ENCODE peak calls at places on chromosome 10, in nine cellular contexts. One of them, this sample, is unnamed.

GRCh38 chr10:19654576-19654975 is 161.7 kb upstream of the PLXDC2 start:
- DNase-seq in A549: no peak
- DNase-seq in transverse colon: no peak
- DNase-seq in sigmoid colon: no peak
- DNase-seq in ovary: no peak
- DNase-seq in HepG2: no peak
- DNase-seq in H1: no peak
- DNase-seq in stomach: no peak
- DNase-seq in GM12878: no peak
- DNase-seq in this sample: no peak

GRCh38 chr10:96740141-96740540 is 19.8 kb upstream of the PIK3AP1 start:
- DNase-seq in sigmoid colon: no peak
- DNase-seq in transverse colon: no peak
- DNase-seq in GM12878: no peak
- DNase-seq in A549: no peak
- DNase-seq in ovary: no peak
- DNase-seq in stomach: no peak
- DNase-seq in HepG2: no peak
- DNase-seq in H1: no peak
- DNase-seq in this sample: peak

GRCh38 chr10:30973737-30974136 is 57.9 kb downstream of the ZNF438 start:
- DNase-seq in HepG2: no peak
- DNase-seq in ovary: no peak
- DNase-seq in stomach: no peak
- DNase-seq in sigmoid colon: no peak
- DNase-seq in A549: no peak
- DNase-seq in H1: no peak
- DNase-seq in transverse colon: no peak
- DNase-seq in GM12878: no peak
- DNase-seq in this sample: no peak

GRCh38 chr10:34996843-34997242 is 93.3 kb downstream of the CUL2 start:
- DNase-seq in H1: no peak
- DNase-seq in A549: no peak
- DNase-seq in GM12878: no peak
- DNase-seq in ovary: no peak
- DNase-seq in HepG2: no peak
- DNase-seq in transverse colon: peak
- DNase-seq in sigmoid colon: no peak
- DNase-seq in stomach: no peak
- DNase-seq in this sample: no peak

GRCh38 chr10:59959619-59960018 is 53.3 kb upstream of the CCDC6 start:
- DNase-seq in HepG2: no peak
- DNase-seq in transverse colon: no peak
- DNase-seq in H1: no peak
- DNase-seq in ovary: no peak
- DNase-seq in stomach: no peak
- DNase-seq in GM12878: no peak
- DNase-seq in sigmoid colon: no peak
- DNase-seq in A549: no peak
- DNase-seq in this sample: no peak

GRCh38 chr10:132465193-132465888 is 68.3 kb downstream of the PWWP2B start:
- DNase-seq in HepG2: no peak
- DNase-seq in GM12878: no peak
- DNase-seq in stomach: no peak
- DNase-seq in transverse colon: peak
- DNase-seq in ovary: peak
- DNase-seq in H1: no peak
- DNase-seq in sigmoid colon: no peak
- DNase-seq in A549: no peak
- DNase-seq in this sample: no peak

GRCh38 chr10:91556691-91557529 is 76.0 kb downstream of the PPP1R3C start:
- DNase-seq in GM12878: no peak
- DNase-seq in HepG2: peak
- DNase-seq in H1: peak
- DNase-seq in sigmoid colon: no peak
- DNase-seq in transverse colon: no peak
- DNase-seq in ovary: no peak
- DNase-seq in A549: no peak
- DNase-seq in stomach: peak
- DNase-seq in this sample: no peak

GRCh38 chr10:77507313-77507712 is 130.3 kb downstream of the KCNMA1 start:
- DNase-seq in HepG2: no peak
- DNase-seq in stomach: no peak
- DNase-seq in transverse colon: no peak
- DNase-seq in ovary: no peak
- DNase-seq in H1: no peak
- DNase-seq in GM12878: no peak
- DNase-seq in sigmoid colon: no peak
- DNase-seq in A549: no peak
- DNase-seq in this sample: no peak

GRCh38 chr10:59611048-59611447 is 98.6 kb downstream of the SLC16A9 start:
- DNase-seq in ovary: no peak
- DNase-seq in transverse colon: no peak
- DNase-seq in HepG2: no peak
- DNase-seq in sigmoid colon: no peak
- DNase-seq in H1: no peak
- DNase-seq in GM12878: no peak
- DNase-seq in stomach: no peak
- DNase-seq in A549: no peak
- DNase-seq in this sample: no peak

GRCh38 chr10:56605043-56605442 is 244.0 kb upstream of the ZWINT start:
- DNase-seq in transverse colon: no peak
- DNase-seq in stomach: no peak
- DNase-seq in H1: no peak
- DNase-seq in ovary: no peak
- DNase-seq in HepG2: no peak
- DNase-seq in GM12878: no peak
- DNase-seq in A549: no peak
- DNase-seq in sigmoid colon: no peak
- DNase-seq in this sample: no peak

GRCh38 chr10:5413012-5413938 is 918 bp downstream of the NET1 start:
- DNase-seq in H1: peak
- DNase-seq in GM12878: no peak
- DNase-seq in HepG2: peak
- DNase-seq in stomach: no peak
- DNase-seq in A549: peak
- DNase-seq in sigmoid colon: no peak
- DNase-seq in ovary: no peak
- DNase-seq in transverse colon: no peak
- DNase-seq in this sample: no peak

GRCh38 chr10:4242561-4243035 is 457.6 kb upstream of the KLF6 start:
- DNase-seq in sigmoid colon: peak
- DNase-seq in GM12878: no peak
- DNase-seq in H1: no peak
- DNase-seq in transverse colon: no peak
- DNase-seq in A549: no peak
- DNase-seq in HepG2: no peak
- DNase-seq in stomach: no peak
- DNase-seq in ovary: no peak
- DNase-seq in this sample: no peak

GRCh38 chr10:101611506-101611905 is 23.4 kb downstream of the DPCD start:
- DNase-seq in stomach: no peak
- DNase-seq in transverse colon: no peak
- DNase-seq in HepG2: no peak
- DNase-seq in H1: no peak
- DNase-seq in ovary: no peak
- DNase-seq in A549: no peak
- DNase-seq in GM12878: no peak
- DNase-seq in sigmoid colon: peak
- DNase-seq in this sample: no peak

GRCh38 chr10:99224766-99225165 is 10.9 kb downstream of the HPSE2 start:
- DNase-seq in H1: no peak
- DNase-seq in transverse colon: no peak
- DNase-seq in stomach: no peak
- DNase-seq in ovary: no peak
- DNase-seq in A549: no peak
- DNase-seq in GM12878: no peak
- DNase-seq in sigmoid colon: no peak
- DNase-seq in HepG2: no peak
- DNase-seq in this sample: no peak

GRCh38 chr10:119090026-119090808 is 9.6 kb upstream of the EIF3A start:
- DNase-seq in GM12878: no peak
- DNase-seq in stomach: peak
- DNase-seq in sigmoid colon: peak
- DNase-seq in transverse colon: peak
- DNase-seq in H1: no peak
- DNase-seq in ovary: no peak
- DNase-seq in HepG2: no peak
- DNase-seq in A549: no peak
- DNase-seq in this sample: peak

GRCh38 chr10:63673246-63673645 is 152.0 kb downstream of the REEP3 start:
- DNase-seq in ovary: no peak
- DNase-seq in GM12878: no peak
- DNase-seq in transverse colon: no peak
- DNase-seq in A549: no peak
- DNase-seq in stomach: no peak
- DNase-seq in H1: no peak
- DNase-seq in HepG2: no peak
- DNase-seq in sigmoid colon: no peak
- DNase-seq in this sample: no peak

DNA sequence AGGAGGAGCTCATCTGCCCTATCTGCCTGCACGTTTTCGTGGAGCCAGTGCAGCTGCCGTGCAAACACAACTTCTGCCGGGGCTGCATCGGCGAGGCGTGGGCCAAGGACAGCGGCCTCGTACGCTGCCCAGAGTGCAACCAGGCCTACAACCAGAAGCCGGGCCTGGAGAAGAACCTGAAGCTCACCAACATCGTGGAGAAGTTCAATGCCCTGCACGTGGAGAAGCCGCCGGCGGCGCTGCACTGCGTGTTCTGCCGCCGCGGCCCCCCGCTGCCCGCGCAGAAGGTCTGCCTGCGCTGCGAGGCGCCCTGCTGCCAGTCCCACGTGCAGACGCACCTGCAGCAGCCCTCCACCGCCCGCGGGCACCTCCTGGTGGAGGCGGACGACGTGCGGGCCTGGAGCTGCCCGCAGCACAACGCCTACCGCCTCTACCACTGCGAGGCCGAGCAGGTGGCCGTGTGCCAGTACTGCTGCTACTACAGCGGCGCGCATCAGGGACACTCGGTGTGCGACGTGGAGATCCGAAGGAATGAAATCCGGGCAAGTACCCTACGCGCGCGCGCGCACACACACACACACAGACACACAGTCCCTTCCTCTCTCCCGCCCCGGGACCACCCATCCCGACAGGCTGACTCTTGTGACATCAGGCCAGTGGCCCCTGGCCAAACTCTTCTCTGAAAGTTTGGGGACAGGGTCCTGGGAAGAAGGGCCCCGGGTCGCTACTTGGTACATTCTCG is 538 bp downstream of the TRIM8 start:
- DNase-seq in GM12878: no peak
- DNase-seq in HepG2: peak
- DNase-seq in ovary: peak
- DNase-seq in A549: peak
- DNase-seq in sigmoid colon: peak
- DNase-seq in stomach: peak
- DNase-seq in transverse colon: peak
- DNase-seq in H1: peak
- DNase-seq in this sample: peak
- TF ChIP-seq POLR2A in GM12878: peak
- TF ChIP-seq POLR2A in HepG2: no peak
- TF ChIP-seq POLR2A in ovary: no peak
- TF ChIP-seq POLR2A in A549: peak
- TF ChIP-seq POLR2A in sigmoid colon: no peak
- TF ChIP-seq POLR2A in stomach: no peak
- TF ChIP-seq POLR2A in transverse colon: peak
- TF ChIP-seq POLR2A in H1: no peak
- TF ChIP-seq POLR2A in this sample: no peak

GRCh38 chr10:88190123-88190522 is 326.7 kb downstream of the PTEN start:
- DNase-seq in GM12878: no peak
- DNase-seq in ovary: no peak
- DNase-seq in sigmoid colon: no peak
- DNase-seq in HepG2: no peak
- DNase-seq in H1: no peak
- DNase-seq in transverse colon: no peak
- DNase-seq in stomach: no peak
- DNase-seq in A549: no peak
- DNase-seq in this sample: no peak
- TF ChIP-seq CTCF in GM12878: no peak
- TF ChIP-seq CTCF in ovary: no peak
- TF ChIP-seq CTCF in sigmoid colon: no peak
- TF ChIP-seq CTCF in HepG2: no peak
- TF ChIP-seq CTCF in H1: no peak
- TF ChIP-seq CTCF in transverse colon: no peak
- TF ChIP-seq CTCF in stomach: no peak
- TF ChIP-seq CTCF in A549: no peak
- TF ChIP-seq CTCF in this sample: no peak

GRCh38 chr10:15420858-15421257 is 49.8 kb upstream of the FAM171A1 start:
- DNase-seq in stomach: no peak
- DNase-seq in GM12878: no peak
- DNase-seq in transverse colon: no peak
- DNase-seq in H1: no peak
- DNase-seq in sigmoid colon: no peak
- DNase-seq in ovary: no peak
- DNase-seq in HepG2: no peak
- DNase-seq in A549: no peak
- DNase-seq in this sample: no peak
- TF ChIP-seq EP300 in stomach: no peak
- TF ChIP-seq EP300 in GM12878: no peak
- TF ChIP-seq EP300 in transverse colon: no peak
- TF ChIP-seq EP300 in H1: no peak
- TF ChIP-seq EP300 in sigmoid colon: no peak
- TF ChIP-seq EP300 in ovary: no peak
- TF ChIP-seq EP300 in HepG2: no peak
- TF ChIP-seq EP300 in A549: no peak
- TF ChIP-seq EP300 in this sample: no peak

GRCh38 chr10:130300608-130301025 is 164.4 kb downstream of the GLRX3 start:
- DNase-seq in H1: no peak
- DNase-seq in HepG2: no peak
- DNase-seq in A549: no peak
- DNase-seq in GM12878: no peak
- DNase-seq in ovary: peak
- DNase-seq in sigmoid colon: no peak
- DNase-seq in transverse colon: no peak
- DNase-seq in stomach: no peak
- DNase-seq in this sample: no peak

DNA sequence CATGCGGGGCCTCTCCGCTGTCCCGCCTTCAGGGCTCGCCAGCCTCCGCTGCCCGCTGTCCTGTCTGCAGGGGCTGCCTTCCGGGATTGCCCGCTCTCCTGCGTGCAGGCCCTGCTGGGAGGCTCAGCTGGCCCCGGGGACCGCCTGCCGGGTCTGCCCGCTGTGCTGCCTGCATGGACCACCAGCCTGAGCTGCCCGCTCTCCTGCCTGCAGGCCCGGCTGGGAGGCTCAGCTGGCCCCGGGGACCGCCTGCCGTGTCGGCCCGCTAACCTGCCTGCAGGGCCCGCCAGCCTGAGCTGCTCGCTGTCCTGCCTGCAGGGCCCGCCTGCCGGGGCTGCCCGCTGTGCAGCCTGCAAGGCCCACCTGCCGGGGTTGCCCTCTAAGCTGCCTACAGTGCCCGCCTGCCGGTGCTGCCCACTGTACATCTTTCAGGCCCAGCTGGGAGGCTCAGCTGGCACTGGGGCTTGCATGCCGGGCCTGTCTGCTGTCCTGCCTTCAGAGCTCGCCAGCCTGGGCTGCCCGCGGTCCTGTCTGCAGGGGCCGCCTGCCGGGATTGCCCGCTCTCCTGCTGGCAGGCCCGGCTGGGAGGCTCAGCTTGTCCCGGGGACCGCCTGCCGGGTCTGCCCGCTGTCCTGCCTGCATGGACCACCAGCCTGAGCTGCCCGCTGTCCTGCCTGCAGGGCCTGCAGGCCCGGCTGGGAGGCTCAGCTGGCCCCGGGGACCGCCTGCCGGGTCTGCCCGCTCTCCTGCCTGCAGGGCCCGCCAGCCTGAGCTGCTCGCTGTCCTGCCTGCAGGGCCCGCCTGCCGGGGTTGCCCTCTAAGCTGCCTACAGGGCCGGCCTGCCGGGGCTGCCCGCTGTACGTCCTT is 165.1 kb downstream of the GLRX3 start:
- DNase-seq in ovary: peak
- DNase-seq in GM12878: no peak
- DNase-seq in transverse colon: no peak
- DNase-seq in H1: no peak
- DNase-seq in HepG2: no peak
- DNase-seq in stomach: no peak
- DNase-seq in sigmoid colon: no peak
- DNase-seq in A549: no peak
- DNase-seq in this sample: no peak
- TF ChIP-seq POLR2A in ovary: no peak
- TF ChIP-seq POLR2A in GM12878: no peak
- TF ChIP-seq POLR2A in transverse colon: no peak
- TF ChIP-seq POLR2A in H1: no peak
- TF ChIP-seq POLR2A in HepG2: no peak
- TF ChIP-seq POLR2A in stomach: no peak
- TF ChIP-seq POLR2A in sigmoid colon: no peak
- TF ChIP-seq POLR2A in A549: no peak
- TF ChIP-seq POLR2A in this sample: no peak

This sample was measured in suprapubic skin.